ENCODE peak calls at places on chromosomes 7 and 10, in seven cellular contexts. H is brain microvascular endothelial cell, N is thyroid gland, L is neural progenitor cell, X is upper lobe of left lung, C is upper lobe of right lung, Z is tibial artery. V is an unnamed sample.

GRCh38 chr7:12741951-12742575 is 54.6 kb downstream of the ARL4A start:
- DNase-seq in H (peak; percentile 68), N (no peak), L (no peak), X (no peak), C (no peak), Z (no peak), V (no peak)

GRCh38 chr7:96285579-96285978 is 36.3 kb downstream of the SLC25A13 start:
- DNase-seq in H (no peak), N (no peak), L (no peak), X (no peak), C (no peak), Z (no peak), V (no peak)

GRCh38 chr7:21106296-21106732 is 319.6 kb upstream of the SP8 start:
- DNase-seq in H (no peak), N (no peak), L (no peak), X (no peak), C (no peak), Z (no peak), V (no peak)

GRCh38 chr7:128410092-128410665 is 397 bp upstream of the IMPDH1 start:
- DNase-seq in H (peak; percentile 78), N (peak; percentile 57), L (peak; percentile 81), X (peak; percentile 88), C (peak; percentile 84), Z (no peak), V (peak; percentile 51)

GRCh38 chr7:157019718-157020451 is 9.4 kb upstream of the MNX1 start:
- DNase-seq in H (no peak), N (no peak), L (peak; percentile 43), X (peak; percentile 32), C (peak; percentile 40), Z (no peak), V (no peak)

GRCh38 chr10:127157506-127158205 is 38.7 kb downstream of the INSYN2A start:
- DNase-seq in H (peak; percentile 7), N (no peak), L (no peak), X (no peak), C (no peak), Z (no peak), V (no peak)

GRCh38 chr7:102261451-102261850 is 25.2 kb upstream of the SH2B2 start:
- DNase-seq in H (no peak), N (no peak), L (no peak), X (no peak), C (no peak), Z (no peak), V (no peak)

GRCh38 chr7:149635561-149636329 is 137.6 kb downstream of the ZNF467 start:
- DNase-seq in H (no peak), N (no peak), L (no peak), X (no peak), C (no peak), Z (no peak), V (no peak)

GRCh38 chr7:119664601-119665000 is 608.4 kb upstream of the KCND2 start:
- DNase-seq in H (peak; percentile 68), N (no peak), L (no peak), X (no peak), C (no peak), Z (no peak), V (peak; percentile 20)

GRCh38 chr7:33412336-33412735 is 283.0 kb downstream of the BBS9 start:
- DNase-seq in H (no peak), N (no peak), L (no peak), X (no peak), C (no peak), Z (no peak), V (no peak)

DNA sequence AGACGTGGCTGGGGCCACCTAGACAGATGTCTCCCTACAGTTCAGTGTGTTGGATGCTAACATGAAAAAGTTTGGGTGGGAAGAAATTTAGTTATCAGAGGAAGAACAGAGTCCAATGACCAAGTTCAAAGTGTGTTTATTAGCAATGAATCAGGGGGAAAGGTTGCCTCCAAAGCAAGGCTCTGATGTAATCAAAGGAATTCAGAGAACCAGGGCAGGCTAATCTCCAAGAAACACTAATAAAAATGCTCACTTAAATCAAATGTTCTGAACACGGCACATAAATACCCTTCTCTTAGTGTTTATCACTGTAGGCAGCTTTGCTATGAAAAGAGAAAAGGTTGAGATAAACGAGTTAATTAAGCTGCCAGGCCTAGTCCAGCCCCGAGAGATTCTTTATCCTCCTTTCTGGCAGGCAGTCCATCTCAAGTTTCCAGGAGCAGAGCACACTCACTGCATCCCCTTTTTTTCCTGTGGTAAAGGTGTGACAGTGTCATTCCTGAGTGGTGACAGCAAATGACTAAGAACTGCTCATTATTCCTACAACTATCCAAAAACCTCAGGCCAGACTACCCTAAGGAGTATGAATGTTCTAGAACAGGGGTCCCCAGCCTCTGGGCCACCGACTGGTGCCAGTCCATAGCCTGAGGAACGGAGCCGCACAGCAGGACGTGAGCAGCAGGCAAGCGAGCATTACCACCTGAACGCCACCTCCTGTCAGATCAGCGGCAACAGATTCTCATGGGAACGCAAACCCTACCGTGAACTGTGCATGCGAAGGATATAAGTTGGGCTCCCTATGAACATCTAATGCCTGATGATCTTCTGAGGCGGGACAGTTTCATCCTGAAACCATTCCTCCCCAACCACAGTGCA is 66.9 kb upstream of the FHIP2A start:
- DNase-seq in H (no peak), N (no peak), L (no peak), X (no peak), C (no peak), Z (no peak), V (peak; percentile 27)
- H3K27ac ChIP-seq in H (no peak overlapping the region), N (no peak overlapping the region), L (no peak overlapping the region), X (no peak overlapping the region), C (no peak overlapping the region), Z (no peak overlapping the region), V (no peak overlapping the region)

DNA sequence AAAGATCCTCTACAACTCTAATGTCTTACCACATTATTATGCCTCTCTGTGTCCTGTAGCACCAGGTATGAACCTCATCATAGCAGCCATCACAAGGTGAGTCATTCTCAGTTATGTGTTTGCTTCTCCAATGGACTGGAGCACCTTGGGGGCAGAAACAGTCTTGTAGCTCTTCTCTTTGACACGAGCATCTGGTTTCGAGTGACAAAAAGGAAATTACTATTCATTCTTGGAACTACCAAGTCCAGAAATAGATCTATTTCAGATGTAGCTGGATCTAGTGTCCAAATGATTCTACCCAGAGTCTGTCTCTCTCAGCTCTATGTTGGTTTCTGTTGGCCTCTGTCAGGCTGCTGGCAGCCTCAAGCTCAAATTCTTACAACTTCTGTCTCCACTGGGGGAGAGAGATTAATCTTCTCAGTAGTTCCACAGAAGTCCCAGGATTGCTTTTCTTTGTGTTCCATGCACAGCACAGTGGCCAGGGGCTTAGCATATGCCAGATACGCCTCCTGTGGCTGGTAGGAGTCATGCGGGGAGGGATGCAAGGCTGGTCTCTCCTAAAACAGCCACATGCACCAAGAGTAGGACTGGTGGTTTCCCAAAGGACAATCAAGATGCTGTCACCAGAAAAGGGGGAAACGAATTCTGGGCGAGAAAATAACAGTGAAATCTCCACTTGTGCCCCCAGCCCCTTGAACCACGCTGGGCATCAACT is 37.2 kb upstream of the PAPSS2 start:
- DNase-seq in H (no peak), N (no peak), L (peak; percentile 46), X (no peak), C (no peak), Z (no peak), V (no peak)
- TF ChIP-seq CTCF in H (peak; percentile 35), N (no peak), L (peak; percentile 40), X (no peak), C (no peak), Z (peak; percentile 34), V (no peak)

GRCh38 chr10:129038490-129039011 is 428.5 kb upstream of the MGMT start:
- DNase-seq in H (no peak), N (no peak), L (no peak), X (no peak), C (no peak), Z (no peak), V (no peak)

GRCh38 chr10:129041916-129042315 is 425.1 kb upstream of the MGMT start:
- DNase-seq in H (no peak), N (no peak), L (no peak), X (no peak), C (no peak), Z (no peak), V (no peak)

GRCh38 chr10:129042747-129043146 is 424.3 kb upstream of the MGMT start:
- DNase-seq in H (no peak), N (no peak), L (no peak), X (peak; percentile 40), C (no peak), Z (no peak), V (no peak)

GRCh38 chr10:129040377-129040776 is 426.7 kb upstream of the MGMT start:
- DNase-seq in H (no peak), N (no peak), L (no peak), X (no peak), C (no peak), Z (no peak), V (no peak)

DNA sequence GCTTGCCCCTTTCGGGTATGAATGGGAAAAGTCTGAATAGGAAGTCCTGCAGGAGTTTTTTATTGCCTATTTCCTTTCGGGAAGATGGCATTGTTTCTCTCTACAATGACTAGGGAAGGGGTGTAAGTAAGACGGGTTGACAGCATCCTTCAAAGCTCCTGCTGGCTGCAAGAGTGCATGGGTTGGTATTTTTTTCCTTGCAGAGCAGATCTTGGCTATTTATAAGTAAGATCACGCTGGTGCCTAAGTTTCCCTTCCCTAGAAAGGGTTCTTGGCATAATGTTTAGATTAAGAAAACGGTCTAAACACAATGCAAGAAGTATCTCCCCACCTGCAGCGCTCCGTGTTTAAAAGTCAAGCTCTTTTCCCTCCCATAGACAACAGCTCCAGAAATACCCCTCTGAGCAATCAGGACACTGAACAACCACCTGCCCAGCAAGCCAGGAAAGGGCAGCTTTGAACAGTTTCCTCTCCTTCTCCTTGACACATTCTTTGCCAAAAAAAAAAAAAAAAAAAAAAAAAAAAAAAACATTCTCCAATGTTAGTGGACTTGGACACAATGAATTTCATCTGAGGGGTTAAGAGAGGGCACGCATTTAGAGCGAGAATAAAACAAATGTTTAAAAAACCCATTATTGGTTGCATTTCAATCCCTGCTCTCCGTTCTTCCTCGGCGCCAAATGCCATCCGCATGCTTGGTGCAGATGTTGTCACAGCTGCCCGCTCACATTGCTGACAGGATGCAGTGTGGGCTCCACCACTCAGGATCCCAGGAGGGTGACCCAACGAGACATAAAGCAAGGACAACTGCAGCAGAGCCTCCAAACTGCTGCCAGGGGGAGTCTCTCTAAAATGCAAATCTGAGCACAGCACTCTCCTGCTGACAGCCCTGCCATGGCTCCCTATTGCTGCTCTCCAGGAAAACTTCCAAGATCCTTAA is 427.4 kb upstream of the MGMT start:
- DNase-seq in H (no peak), N (no peak), L (peak; percentile 22), X (no peak), C (no peak), Z (no peak), V (no peak)
- H3K27me3 ChIP-seq in H (no peaks in the 10 kb centered on the region), N (no peaks in the 10 kb centered on the region), L (peaks cover 19% of the 10 kb centered on the region), X (no peaks in the 10 kb centered on the region), C (no peaks in the 10 kb centered on the region), Z (peaks cover 39% of the 10 kb centered on the region), V (no peaks in the 10 kb centered on the region)

GRCh38 chr10:115094605-115095004 is 1.4 kb downstream of the ATRNL1 start:
- DNase-seq in H (no peak), N (no peak), L (no peak), X (no peak), C (no peak), Z (no peak), V (no peak)

GRCh38 chr10:115093286-115093775 is at the start of gene ATRNL1:
- DNase-seq in H (no peak), N (peak; percentile 28), L (peak; percentile 76), X (peak; percentile 88), C (peak; percentile 65), Z (no peak), V (no peak)

GRCh38 chr10:115093776-115094361 is 704 bp downstream of the ATRNL1 start:
- DNase-seq in H (no peak), N (peak; percentile 22), L (peak; percentile 51), X (peak; percentile 73), C (peak; percentile 64), Z (no peak), V (no peak)

GRCh38 chr10:115092555-115093285 is 445 bp upstream of the ATRNL1 start:
- DNase-seq in H (peak; percentile 51), N (peak; percentile 22), L (peak; percentile 80), X (peak; percentile 69), C (peak; percentile 49), Z (no peak), V (no peak)

GRCh38 chr10:115095758-115096157 is 2.6 kb downstream of the ATRNL1 start:
- DNase-seq in H (no peak), N (no peak), L (no peak), X (no peak), C (no peak), Z (no peak), V (no peak)
- H3K27ac ChIP-seq in H (no peak overlapping the region), N (no peak overlapping the region), L (no peak overlapping the region), X (no peak overlapping the region), C (no peak overlapping the region), Z (no peak overlapping the region), V (no peak overlapping the region)

V was measured in AG04450.